ENCODE peak calls at places on chromosomes 2 and 18, in five cellular contexts. Y is thyroid gland, M is fibroblast of lung, C is GM12878, W is upper lobe of left lung. P is an unnamed sample.

GRCh38 chr2:203802277-203803045 is 65.1 kb upstream of the CTLA4 start:
- DNase-seq in M (peak; percentile 99), C (no peak), Y (no peak), W (no peak), P (no peak)

GRCh38 chr18:57210101-57210661 is 63.3 kb downstream of the BOD1L2 start:
- DNase-seq in Y (no peak), M (peak; percentile 77), W (no peak), C (no peak), P (peak; percentile 49)

GRCh38 chr2:86552889-86553288 is 10.4 kb downstream of the CHMP3 start:
- DNase-seq in M (no peak), W (no peak), C (no peak), Y (no peak), P (no peak)

GRCh38 chr2:181073896-181074295 is 93.5 kb downstream of the UBE2E3 start:
- DNase-seq in Y (no peak), W (no peak), C (no peak), M (peak; percentile 79), P (no peak)

GRCh38 chr2:192161670-192162290 is 33.0 kb downstream of the TMEFF2 start:
- DNase-seq in W (no peak), C (no peak), Y (no peak), M (no peak), P (no peak)

GRCh38 chr18:12571617-12572016 is 86.3 kb downstream of the SPIRE1 start:
- DNase-seq in C (no peak), Y (no peak), W (no peak), M (no peak), P (no peak)

GRCh38 chr2:157184161-157184910 is 73.2 kb upstream of the GALNT5 start:
- DNase-seq in M (peak; percentile 72), C (no peak), Y (no peak), W (no peak), P (no peak)

GRCh38 chr2:58698610-58699009 is 457.5 kb upstream of the FANCL start:
- DNase-seq in W (no peak), Y (no peak), M (no peak), C (no peak), P (no peak)

GRCh38 chr18:30376515-30376914 is 666.0 kb downstream of the DSC3 start:
- DNase-seq in C (no peak), W (no peak), Y (no peak), M (no peak), P (no peak)

GRCh38 chr2:88690591-88691338 is 708 bp upstream of the RPIA start:
- DNase-seq in Y (peak; percentile 62), C (no peak), M (no peak), W (peak; percentile 62), P (peak; percentile 66)
- H3K27ac ChIP-seq in Y (peak overlapping the region; percentile 77), C (peak overlapping the region; percentile 76), M (peak overlapping the region; percentile 63), W (peak overlapping the region; percentile 93), P (peak overlapping the region; percentile 95)

GRCh38 chr2:41934323-41935003 is 113.4 kb upstream of the PKDCC start:
- DNase-seq in C (no peak), Y (no peak), W (no peak), M (peak; percentile 87), P (no peak)

GRCh38 chr2:41935806-41936205 is 112.0 kb upstream of the PKDCC start:
- DNase-seq in C (no peak), M (peak; percentile 29), Y (no peak), W (no peak), P (no peak)

GRCh38 chr2:41933585-41934322 is 114.1 kb upstream of the PKDCC start:
- DNase-seq in M (peak; percentile 96), C (no peak), W (no peak), Y (no peak), P (no peak)

GRCh38 chr2:41936751-41937463 is 110.9 kb upstream of the PKDCC start:
- DNase-seq in C (no peak), M (no peak), W (no peak), Y (no peak), P (no peak)

GRCh38 chr2:41935004-41935401 is 112.8 kb upstream of the PKDCC start:
- DNase-seq in C (no peak), Y (no peak), W (no peak), M (no peak), P (no peak)
- H3K4me1 ChIP-seq in C (peaks cover 5% of the 10 kb centered on the region), Y (peaks cover 19% of the 10 kb centered on the region), W (no peaks in the 10 kb centered on the region), M (peaks cover 29% of the 10 kb centered on the region), P (no peaks in the 10 kb centered on the region)

DNA sequence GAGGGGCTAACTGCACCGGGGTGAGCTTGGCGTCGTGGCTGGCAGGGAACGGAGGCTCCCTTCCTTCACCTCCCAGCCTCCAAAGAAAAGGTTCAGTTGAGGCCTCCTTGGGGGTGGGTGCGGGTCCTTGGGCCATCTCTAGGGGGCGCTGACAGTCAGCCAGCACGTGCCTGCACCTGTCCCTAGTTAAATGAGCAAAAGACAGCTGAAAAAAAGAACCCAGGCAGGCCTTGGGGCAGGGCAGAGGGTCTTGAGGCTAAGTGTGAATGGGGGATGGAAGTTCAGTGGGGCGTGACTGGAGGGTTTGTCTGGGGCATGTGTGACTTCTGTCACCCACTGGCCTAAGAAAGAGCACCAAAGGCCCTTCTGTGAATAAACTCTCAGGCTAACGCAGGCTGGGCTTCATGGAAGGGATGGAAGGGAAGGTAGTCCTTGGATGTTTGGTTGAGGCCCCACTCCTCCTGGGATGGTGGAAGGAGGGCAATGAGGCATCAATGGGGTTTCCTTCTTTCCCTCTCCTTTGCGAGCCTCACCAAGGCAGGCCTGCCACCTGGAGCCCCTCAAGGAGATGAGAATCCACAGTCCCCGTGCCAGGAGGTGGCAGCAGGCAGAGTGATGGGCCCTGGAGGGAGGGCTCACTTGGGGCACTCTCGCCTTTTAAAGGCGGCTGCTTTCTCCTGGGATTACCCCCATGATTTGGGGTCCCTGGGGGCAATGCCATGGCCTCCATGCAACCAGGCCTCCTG is 56.2 kb downstream of the ZFP36L2 start:
- DNase-seq in C (no peak), M (no peak), W (peak; percentile 70), Y (no peak), P (peak; percentile 65)
- TF ChIP-seq CTCF in C (peak; percentile 64), M (peak; percentile 28), W (peak; percentile 62), Y (no peak), P (peak; percentile 32)

DNA sequence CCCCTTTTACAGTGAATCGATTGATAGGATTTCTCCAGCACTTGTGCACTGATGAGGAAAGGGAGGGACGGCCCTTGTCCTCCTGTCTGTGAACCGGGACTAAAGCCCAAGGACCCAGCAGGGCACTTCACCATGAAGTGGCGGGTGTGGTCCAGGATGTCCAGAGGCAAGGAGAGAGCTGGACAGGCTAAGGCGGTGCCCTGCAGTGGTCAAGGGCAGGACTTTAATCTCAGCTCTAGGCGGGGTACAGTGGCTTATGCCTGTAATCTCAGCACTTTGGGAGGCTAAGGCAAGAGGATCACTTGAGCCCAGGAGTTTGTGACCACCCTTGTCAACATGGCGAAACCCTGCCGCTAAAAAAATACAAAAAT is 28.2 kb upstream of the SEMA4C start:
- DNase-seq in W (peak; percentile 88), C (no peak), M (no peak), Y (peak; percentile 40), P (no peak)
- H3K27ac ChIP-seq in W (no peak overlapping the region), C (no peak overlapping the region), M (no peak overlapping the region), Y (no peak overlapping the region), P (no peak overlapping the region)

GRCh38 chr18:32381761-32382160 is 88.9 kb downstream of the GAREM1 start:
- DNase-seq in M (no peak), Y (no peak), W (no peak), C (no peak), P (no peak)
- H3K4me1 ChIP-seq in M (no peaks in the 10 kb centered on the region), Y (peaks cover 6% of the 10 kb centered on the region), W (no peaks in the 10 kb centered on the region), C (no peaks in the 10 kb centered on the region), P (peaks cover 81% of the 10 kb centered on the region)